ENCODE peak calls at places on chromosomes 5 and 9, in seven cellular contexts. D, S, N, W, M, R and V are unnamed samples.

GRCh38 chr5:98482321-98483111 is 290.9 kb upstream of the RGMB start:
- DNase-seq in D (no peak), S (no peak), N (no peak), W (no peak), M (no peak), R (no peak), V (no peak)

GRCh38 chr9:133149130-133150015 is 14.3 kb downstream of the GBGT1 start:
- DNase-seq in D (no peak), S (peak), N (peak), W (peak), M (peak), R (peak), V (peak)

GRCh38 chr5:111121926-111122325 is 29.8 kb downstream of the WDR36 start:
- DNase-seq in D (no peak), S (no peak), N (no peak), W (no peak), M (no peak), R (no peak), V (no peak)

GRCh38 chr5:172497591-172498255 is 43.4 kb upstream of the SH3PXD2B start:
- DNase-seq in D (no peak), S (no peak), N (no peak), W (no peak), M (peak), R (no peak), V (peak)

GRCh38 chr5:78327761-78328510 is 32.5 kb upstream of the SCAMP1 start:
- DNase-seq in D (no peak), S (no peak), N (no peak), W (no peak), M (no peak), R (no peak), V (no peak)

GRCh38 chr5:133409210-133409674 is 203.1 kb downstream of the FSTL4 start:
- DNase-seq in D (no peak), S (no peak), N (no peak), W (no peak), M (peak), R (no peak), V (no peak)

GRCh38 chr5:32322882-32323281 is 10.1 kb upstream of the MTMR12 start:
- DNase-seq in D (no peak), S (no peak), N (no peak), W (no peak), M (no peak), R (no peak), V (no peak)

GRCh38 chr5:154761062-154761740 is 6.0 kb downstream of the LARP1 start:
- DNase-seq in D (no peak), S (no peak), N (no peak), W (no peak), M (no peak), R (no peak), V (no peak)

GRCh38 chr5:144068926-144069325 is 101.5 kb downstream of the YIPF5 start:
- DNase-seq in D (no peak), S (no peak), N (no peak), W (no peak), M (no peak), R (no peak), V (no peak)

GRCh38 chr5:55320571-55320970 is 12.8 kb downstream of the MTREX start:
- DNase-seq in D (no peak), S (no peak), N (no peak), W (no peak), M (no peak), R (no peak), V (no peak)

GRCh38 chr5:151528996-151529395 is 62.1 kb downstream of the FAT2 start:
- DNase-seq in D (no peak), S (no peak), N (no peak), W (no peak), M (no peak), R (no peak), V (no peak)

GRCh38 chr5:72458407-72458806 is 48.8 kb downstream of the ZNF366 start:
- DNase-seq in D (no peak), S (no peak), N (no peak), W (no peak), M (no peak), R (no peak), V (no peak)

GRCh38 chr9:107999011-107999410 is 509.4 kb upstream of the KLF4 start:
- DNase-seq in D (no peak), S (no peak), N (no peak), W (no peak), M (no peak), R (no peak), V (no peak)

GRCh38 chr9:128062856-128063831 is 4.0 kb downstream of the NAIF1 start:
- DNase-seq in D (no peak), S (no peak), N (no peak), W (no peak), M (no peak), R (no peak), V (no peak)

GRCh38 chr9:72680593-72681317 is 159.3 kb downstream of the TMC1 start:
- DNase-seq in D (no peak), S (no peak), N (no peak), W (no peak), M (no peak), R (no peak), V (no peak)

GRCh38 chr9:110669439-110669838 is 848 bp downstream of the MUSK start:
- DNase-seq in D (no peak), S (no peak), N (no peak), W (no peak), M (no peak), R (no peak), V (no peak)

GRCh38 chr5:124252094-124252750 is 494.2 kb downstream of the ZNF608 start:
- DNase-seq in D (no peak), S (no peak), N (no peak), W (no peak), M (no peak), R (no peak), V (no peak)

GRCh38 chr9:135907006-135907434 is 326 bp downstream of the CAMSAP1 start:
- DNase-seq in D (no peak), S (no peak), N (no peak), W (peak), M (no peak), R (peak), V (no peak)

GRCh38 chr5:77448831-77449230 is 43.3 kb downstream of the WDR41 start:
- DNase-seq in D (no peak), S (no peak), N (no peak), W (no peak), M (no peak), R (no peak), V (no peak)

GRCh38 chr9:108093773-108094675 is 604.5 kb upstream of the KLF4 start:
- DNase-seq in D (peak), S (no peak), N (no peak), W (no peak), M (no peak), R (no peak), V (no peak)

GRCh38 chr5:154652746-154653417 is 102.3 kb upstream of the LARP1 start:
- DNase-seq in D (no peak), S (no peak), N (no peak), W (no peak), M (no peak), R (no peak), V (no peak)

GRCh38 chr5:43041131-43041668 is 1.1 kb upstream of the ANXA2R start:
- DNase-seq in D (no peak), S (no peak), N (no peak), W (no peak), M (peak), R (no peak), V (no peak)
- TF ChIP-seq CTCF in D (no peak), S (no peak), N (no peak), W (no peak), M (no peak), R (no peak), V (no peak)

GRCh38 chr5:174552428-174552827 is 172.0 kb upstream of the MSX2 start:
- DNase-seq in D (no peak), S (no peak), N (no peak), W (no peak), M (no peak), R (no peak), V (no peak)

GRCh38 chr5:174550026-174550425 is 174.4 kb upstream of the MSX2 start:
- DNase-seq in D (no peak), S (no peak), N (no peak), W (no peak), M (no peak), R (no peak), V (no peak)

GRCh38 chr5:174545926-174546325 is 178.5 kb upstream of the MSX2 start:
- DNase-seq in D (no peak), S (no peak), N (no peak), W (peak), M (no peak), R (no peak), V (no peak)

GRCh38 chr5:174547814-174548213 is 176.6 kb upstream of the MSX2 start:
- DNase-seq in D (no peak), S (no peak), N (no peak), W (no peak), M (no peak), R (no peak), V (no peak)

DNA sequence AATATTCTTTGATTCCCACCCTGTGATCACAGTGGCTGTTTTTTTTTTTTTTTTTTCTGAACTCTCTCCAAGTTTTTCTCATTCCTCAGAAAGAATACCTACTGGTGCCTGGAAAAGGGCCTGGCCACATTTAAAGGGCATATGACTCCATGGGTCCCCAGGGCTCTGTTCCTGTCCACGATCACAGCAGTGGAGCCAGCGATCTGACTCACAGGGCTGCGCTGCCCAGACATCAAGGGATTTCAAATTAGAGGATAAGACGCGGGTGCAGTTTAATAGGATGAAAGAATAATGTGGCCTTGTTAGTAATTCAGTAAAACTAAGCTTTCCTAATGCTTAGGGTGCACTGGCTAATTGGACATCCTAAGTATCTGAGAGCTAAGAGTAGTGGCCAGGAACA is 175.1 kb upstream of the MSX2 start:
- DNase-seq in D (no peak), S (no peak), N (no peak), W (no peak), M (no peak), R (no peak), V (no peak)
- TF ChIP-seq CTCF in D (no peak), S (no peak), N (no peak), W (no peak), M (no peak), R (no peak), V (no peak)

GRCh38 chr9:1939466-1939865 is 75.7 kb upstream of the SMARCA2 start:
- DNase-seq in D (no peak), S (no peak), N (no peak), W (peak), M (no peak), R (peak), V (peak)

GRCh38 chr9:1939926-1940368 is 75.2 kb upstream of the SMARCA2 start:
- DNase-seq in D (peak), S (no peak), N (no peak), W (peak), M (no peak), R (peak), V (peak)

GRCh38 chr9:1938675-1939170 is 76.4 kb upstream of the SMARCA2 start:
- DNase-seq in D (no peak), S (no peak), N (no peak), W (peak), M (no peak), R (peak), V (peak)

GRCh38 chr9:1938135-1938534 is 77.0 kb upstream of the SMARCA2 start:
- DNase-seq in D (no peak), S (no peak), N (no peak), W (peak), M (no peak), R (no peak), V (peak)

GRCh38 chr9:1941989-1942388 is 73.2 kb upstream of the SMARCA2 start:
- DNase-seq in D (no peak), S (no peak), N (no peak), W (no peak), M (no peak), R (no peak), V (no peak)
- TF ChIP-seq CTCF in D (peak), S (no peak), N (peak), W (peak), M (no peak), R (peak), V (no peak)

DNA sequence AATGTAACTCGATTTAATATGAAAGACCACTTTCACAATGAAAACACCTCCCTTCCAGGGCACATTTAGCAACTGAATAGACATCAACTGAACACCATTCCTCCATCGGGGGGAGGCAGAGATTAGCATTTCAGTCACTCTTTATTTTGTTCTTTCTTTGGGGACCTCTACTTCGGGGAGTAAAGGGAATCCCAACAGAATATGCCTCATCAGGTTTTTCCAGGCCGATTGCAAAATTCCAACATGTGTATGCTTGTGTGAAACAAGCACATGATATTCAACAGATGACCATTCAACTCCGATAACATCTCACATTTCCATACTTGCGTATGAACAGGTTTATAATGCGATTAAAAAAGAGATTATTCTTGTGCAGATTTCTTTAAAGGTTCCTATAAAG is 124.2 kb upstream of the RETREG1 start:
- DNase-seq in D (no peak), S (no peak), N (no peak), W (no peak), M (no peak), R (no peak), V (no peak)
- TF ChIP-seq CTCF in D (no peak), S (no peak), N (no peak), W (no peak), M (no peak), R (no peak), V (no peak)

GRCh38 chr5:74595143-74595915 is 45.2 kb downstream of the ENC1 start:
- DNase-seq in D (peak), S (no peak), N (no peak), W (no peak), M (no peak), R (no peak), V (no peak)
- TF ChIP-seq CTCF in D (no peak), S (no peak), N (no peak), W (no peak), M (no peak), R (no peak), V (no peak)

GRCh38 chr5:142924135-142924883 is 154.1 kb downstream of the ARHGAP26 start:
- DNase-seq in D (no peak), S (no peak), N (no peak), W (no peak), M (no peak), R (peak), V (peak)
- TF ChIP-seq CTCF in D (peak), S (no peak), N (peak), W (peak), M (no peak), R (peak), V (peak)

DNA sequence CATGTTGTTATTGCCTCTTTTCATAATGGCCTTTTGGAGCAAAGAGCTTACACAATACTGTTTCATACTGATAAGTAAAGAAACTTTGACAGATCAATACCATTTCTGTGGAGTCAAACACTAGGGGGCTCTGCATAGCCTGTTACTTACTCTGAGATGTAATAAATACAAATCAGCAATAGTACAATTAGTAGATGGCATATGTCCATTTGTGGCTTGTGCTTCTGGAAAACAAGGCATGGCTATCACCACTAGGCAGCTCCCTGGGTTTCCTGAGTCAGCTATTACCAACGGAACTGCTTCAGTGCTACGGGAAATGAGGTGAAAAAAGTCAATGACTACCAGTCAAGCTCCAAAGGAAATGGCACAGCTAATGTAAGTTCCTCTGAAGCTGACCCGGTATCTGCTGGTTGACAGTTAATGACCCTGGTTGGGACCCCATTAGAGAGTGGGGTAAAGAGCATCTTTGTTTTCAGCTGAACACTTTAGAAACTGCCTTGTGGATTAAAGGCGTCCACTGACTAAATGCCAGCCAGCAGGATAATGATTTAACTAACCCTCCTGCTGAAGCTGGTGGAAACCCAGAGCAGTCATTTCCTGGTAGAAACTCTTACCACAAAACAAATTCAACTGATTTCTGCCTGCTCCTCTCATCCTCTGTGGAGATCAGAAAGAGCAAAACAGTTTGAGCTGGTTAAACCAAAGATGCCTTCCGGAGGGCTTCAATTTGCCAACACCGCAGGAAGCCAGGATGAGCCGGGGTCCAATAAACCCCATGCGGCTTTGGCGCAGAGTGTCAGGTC is 69.0 kb upstream of the FAM169A start:
- DNase-seq in D (peak), S (no peak), N (peak), W (no peak), M (peak), R (no peak), V (peak)
- TF ChIP-seq CTCF in D (peak), S (no peak), N (peak), W (peak), M (no peak), R (no peak), V (no peak)